ENCODE peak calls at places on chromosome 21, in four cellular contexts. O is IMR-90, H is tibial nerve, T is adrenal gland. A is an unnamed sample.

GRCh38 chr21:26708223-26708800 is 135.2 kb upstream of the CYYR1 start:
- DNase-seq in O (no peak), H (no peak), T (no peak), A (no peak)

GRCh38 chr21:20463362-20463761 is 534.8 kb upstream of the NCAM2 start:
- DNase-seq in O (no peak), H (no peak), T (no peak), A (no peak)

GRCh38 chr21:34897828-34898227 is 151.3 kb downstream of the RUNX1 start:
- DNase-seq in O (no peak), H (no peak), T (no peak), A (no peak)

GRCh38 chr21:26506951-26507350 is 66.1 kb downstream of the CYYR1 start:
- DNase-seq in O (peak; percentile 7), H (no peak), T (no peak), A (no peak)

GRCh38 chr21:43364851-43365424 is 62.0 kb downstream of the SIK1 start:
- DNase-seq in O (no peak), H (no peak), T (no peak), A (no peak)

GRCh38 chr21:42766756-42767560 is 112.4 kb downstream of the WDR4 start:
- DNase-seq in O (no peak), H (no peak), T (no peak), A (no peak)

GRCh38 chr21:42499430-42500106 is 3.5 kb upstream of the RSPH1 start:
- DNase-seq in O (no peak), H (no peak), T (no peak), A (no peak)

GRCh38 chr21:44958471-44959191 is 18.8 kb downstream of the SLX9 start:
- DNase-seq in O (peak; percentile 67), H (peak; percentile 65), T (peak; percentile 92), A (peak; percentile 54)

GRCh38 chr21:34818663-34819158 is 149.9 kb downstream of the CLIC6 start:
- DNase-seq in O (peak; percentile 54), H (no peak), T (no peak), A (no peak)

DNA sequence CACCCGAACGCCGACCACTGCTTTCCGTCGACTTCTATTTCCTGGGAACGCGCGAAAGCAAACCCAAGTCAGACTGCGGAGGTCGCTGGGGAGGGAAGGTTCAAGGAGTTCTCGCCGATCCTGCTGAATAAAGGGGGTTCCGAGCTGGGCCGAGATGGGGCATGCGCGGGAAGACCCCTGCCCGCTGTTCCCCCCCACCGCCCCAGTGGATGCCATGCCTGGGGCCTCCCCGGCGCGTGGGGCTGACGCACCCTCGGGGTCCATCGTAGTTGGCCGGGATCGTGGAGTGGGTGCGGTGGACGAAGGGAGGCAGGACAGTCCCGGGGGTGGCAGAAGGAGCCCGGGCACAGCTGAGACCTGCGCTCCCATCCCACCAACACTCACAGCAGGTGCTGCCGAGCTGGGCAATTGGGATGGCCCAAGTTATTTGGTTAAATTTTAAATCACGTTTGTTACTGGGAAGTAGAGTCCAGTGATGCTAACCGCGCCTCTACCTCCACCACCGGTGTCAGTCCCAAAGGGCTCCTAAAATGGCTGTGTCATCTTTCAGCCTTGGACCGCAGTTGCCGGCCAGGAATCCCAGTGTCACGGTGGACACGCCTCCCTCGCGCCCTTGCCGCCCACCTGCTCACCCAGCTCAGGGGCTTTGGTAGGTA is 745 bp downstream of the MX1 start:
- DNase-seq in O (no peak), H (no peak), T (no peak), A (no peak)
- TF ChIP-seq POLR2A in O (no peak), H (no peak), T (no peak), A (no peak)

GRCh38 chr21:46078984-46079356 is 18.9 kb upstream of the COL6A2 start:
- DNase-seq in O (no peak), H (no peak), T (peak; percentile 15), A (peak; percentile 14)
- H3K27me3 ChIP-seq in O (no peaks in the 10 kb centered on the region), H (no peaks in the 10 kb centered on the region), T (no peaks in the 10 kb centered on the region), A (no peaks in the 10 kb centered on the region)

GRCh38 chr21:25465263-25465662 is 142.0 kb downstream of the MRPL39 start:
- DNase-seq in O (no peak), H (no peak), T (no peak), A (no peak)
- TF ChIP-seq POLR2A in O (no peak), H (no peak), T (no peak), A (no peak)

GRCh38 chr21:31515253-31515652 is 144.2 kb upstream of the SOD1 start:
- DNase-seq in O (no peak), H (no peak), T (no peak), A (no peak)

GRCh38 chr21:31518580-31518979 is 140.9 kb upstream of the SOD1 start:
- DNase-seq in O (no peak), H (no peak), T (no peak), A (no peak)

GRCh38 chr21:31514598-31514997 is 144.9 kb upstream of the SOD1 start:
- DNase-seq in O (no peak), H (peak; percentile 35), T (no peak), A (peak; percentile 44)

GRCh38 chr21:31520506-31521163 is 138.9 kb upstream of the SOD1 start:
- DNase-seq in O (peak; percentile 19), H (no peak), T (no peak), A (no peak)

GRCh38 chr21:31517664-31518402 is 141.7 kb upstream of the SOD1 start:
- DNase-seq in O (no peak), H (no peak), T (no peak), A (no peak)
- H3K27me3 ChIP-seq in O (no peaks in the 10 kb centered on the region), H (no peaks in the 10 kb centered on the region), T (no peaks in the 10 kb centered on the region), A (no peaks in the 10 kb centered on the region)

GRCh38 chr21:18370292-18370691 is 33.3 kb downstream of the TMPRSS15 start:
- DNase-seq in O (no peak), H (no peak), T (no peak), A (no peak)
- TF ChIP-seq POLR2A in O (no peak), H (no peak), T (no peak), A (no peak)

DNA sequence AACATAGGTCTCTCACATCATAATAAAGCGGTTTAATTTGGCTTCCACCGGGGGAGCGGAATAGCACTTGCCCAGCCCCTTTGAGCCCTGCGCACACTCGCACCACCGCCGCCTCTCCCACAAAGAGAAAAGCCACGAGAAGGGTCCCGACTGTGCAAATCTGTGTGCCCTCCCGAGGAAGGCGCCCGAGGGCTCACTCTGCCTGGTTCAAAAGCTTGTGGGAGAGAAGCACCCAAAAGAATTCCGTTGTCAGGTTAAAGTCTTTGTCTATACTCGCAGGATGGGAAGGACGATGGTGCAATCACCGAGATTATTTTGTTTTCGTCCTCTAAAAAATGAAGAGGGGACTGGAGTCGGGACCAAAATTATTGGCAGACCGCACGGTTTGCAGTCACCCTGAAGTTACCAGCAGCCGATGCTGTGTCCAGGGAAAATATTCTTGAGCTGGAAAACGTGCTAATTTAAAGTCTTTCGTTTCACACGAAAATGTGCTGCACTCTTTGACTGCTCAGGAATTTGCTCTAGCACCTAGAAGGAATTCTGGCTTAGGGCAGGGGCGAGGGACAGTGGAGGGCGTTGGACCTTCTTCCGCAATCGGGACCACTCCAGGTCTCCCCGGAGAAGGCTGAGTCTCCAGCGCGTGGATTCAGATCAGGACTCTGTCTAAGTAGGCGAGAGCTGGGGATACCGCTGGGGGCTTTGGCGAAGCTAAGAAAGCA is 6.6 kb upstream of the SIM2 start:
- DNase-seq in O (no peak), H (no peak), T (no peak), A (no peak)
- H3K27me3 ChIP-seq in O (peaks cover 89% of the 10 kb centered on the region), H (no peaks in the 10 kb centered on the region), T (peaks cover 79% of the 10 kb centered on the region), A (peaks cover 55% of the 10 kb centered on the region)

DNA sequence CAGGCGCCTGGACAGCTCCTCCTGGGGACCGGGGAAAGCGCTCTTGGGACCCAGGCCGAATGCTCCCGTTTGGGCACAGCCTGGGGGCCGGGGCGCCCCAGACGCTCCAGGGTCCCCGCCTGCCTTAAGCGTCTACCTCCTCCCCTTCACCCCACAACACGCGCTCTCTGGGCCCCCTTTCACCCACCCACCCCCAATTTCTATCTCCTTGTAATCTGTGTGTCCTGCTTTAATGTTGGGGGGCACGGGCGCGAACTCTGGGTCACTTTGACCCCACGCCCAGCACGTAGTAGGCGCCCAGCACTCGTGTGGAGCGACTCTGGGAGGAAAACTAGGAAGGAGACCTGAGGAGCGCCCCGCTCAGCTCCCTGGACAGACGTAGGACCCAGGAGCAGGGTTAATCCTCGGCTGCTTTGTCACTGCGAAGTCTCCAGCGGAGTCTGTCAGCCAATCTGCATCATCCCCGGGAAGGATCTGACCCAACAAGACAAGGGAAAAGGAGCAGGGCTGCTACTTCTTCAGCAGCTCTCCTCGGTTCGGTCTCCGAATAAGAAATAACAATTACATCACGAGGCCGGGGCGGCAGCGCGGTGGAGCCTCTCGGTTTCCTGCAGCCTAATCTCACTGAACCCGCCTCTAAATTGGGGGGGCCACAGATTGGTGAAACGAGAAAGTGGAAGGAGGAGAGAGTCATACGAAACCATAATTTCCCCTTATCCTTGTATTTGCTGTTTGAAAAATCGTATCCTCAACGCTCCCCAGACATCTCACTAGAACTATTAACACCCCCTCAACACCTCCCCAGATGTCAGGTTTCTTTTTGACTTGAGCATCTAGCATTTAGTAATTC is 806 bp upstream of the NRIP1 start:
- DNase-seq in O (peak; percentile 86), H (peak; percentile 65), T (peak; percentile 94), A (peak; percentile 89)
- TF ChIP-seq POLR2A in O (no peak), H (peak; percentile 66), T (peak; percentile 96), A (peak; percentile 52)

GRCh38 chr21:46598563-46599250 is 6.2 kb downstream of the S100B start:
- DNase-seq in O (no peak), H (no peak), T (no peak), A (no peak)

GRCh38 chr21:46596201-46596600 is 8.7 kb downstream of the S100B start:
- DNase-seq in O (no peak), H (no peak), T (no peak), A (no peak)

GRCh38 chr21:46597031-46597430 is 7.9 kb downstream of the S100B start:
- DNase-seq in O (no peak), H (no peak), T (no peak), A (no peak)

GRCh38 chr21:46597896-46598343 is 7.0 kb downstream of the S100B start:
- DNase-seq in O (no peak), H (no peak), T (no peak), A (no peak)

DNA sequence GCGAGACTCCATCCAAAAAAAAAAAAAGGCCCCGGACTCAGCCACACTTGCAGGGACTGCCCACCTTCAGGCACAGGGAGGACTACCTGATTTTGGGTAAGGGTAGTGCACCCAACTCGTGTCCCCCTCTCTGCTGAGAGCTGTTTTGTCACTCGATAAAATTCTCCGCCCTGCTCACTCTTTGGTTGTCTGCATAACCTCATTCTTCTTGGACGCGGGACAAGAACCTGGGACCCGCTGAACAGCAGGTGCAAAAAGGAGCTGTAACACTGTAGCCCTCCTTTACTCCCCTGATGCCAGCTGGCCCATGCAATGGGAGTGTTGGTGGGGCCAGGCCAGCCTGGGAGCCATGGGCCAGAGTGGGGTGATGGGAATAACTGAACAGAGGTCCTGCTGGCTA is 10.6 kb downstream of the S100B start:
- DNase-seq in O (no peak), H (no peak), T (no peak), A (no peak)
- H3K27me3 ChIP-seq in O (no peaks in the 10 kb centered on the region), H (no peaks in the 10 kb centered on the region), T (no peaks in the 10 kb centered on the region), A (no peaks in the 10 kb centered on the region)